ENCODE peak calls at places on chromosomes 16 and 17, in four cellular contexts. W is activated CD8-positive, alpha-beta memory T cell treated with anti-CD3 and anti-CD28 coated beads, Interleukin-2, amount 10 ng/mL, durations not matched to agents 7 days and 5 days; F is activated CD4-positive, alpha-beta memory T cell treated with anti-CD3 and anti-CD28 coated beads, Interleukin-2, amount 10 ng/mL, durations not matched to agents 7 days and 5 days; Z is neural progenitor cell. K is an unnamed sample.

GRCh38 chr17:29291163-29291752 is 2.7 kb downstream of the NUFIP2 start:
- DNase-seq in F (no peak), W (no peak), Z (peak; percentile 75), K (peak; percentile 24)

GRCh38 chr17:43755389-43755875 is 3.2 kb downstream of the SOST start:
- DNase-seq in F (peak; percentile 39), Z (peak; percentile 64), W (peak; percentile 52), K (no peak)

GRCh38 chr17:76179496-76180467 is 38.7 kb upstream of the FOXJ1 start:
- DNase-seq in F (peak; percentile 56), W (peak; percentile 67), Z (no peak), K (peak; percentile 77)

GRCh38 chr16:67847064-67847861 is at the start of gene CENPT:
- DNase-seq in Z (peak; percentile 22), F (no peak), W (peak; percentile 47), K (no peak)

GRCh38 chr17:61411114-61411943 is 11.7 kb downstream of the TBX2 start:
- DNase-seq in F (peak; percentile 28), Z (peak; percentile 87), W (peak; percentile 51), K (no peak)

GRCh38 chr17:50872710-50873424 is 6.7 kb upstream of the TOB1 start:
- DNase-seq in F (peak; percentile 63), Z (no peak), W (peak; percentile 70), K (peak; percentile 68)

GRCh38 chr17:34360571-34360970 is 2.5 kb downstream of the CCL1 start:
- DNase-seq in W (no peak), F (no peak), Z (no peak), K (peak; percentile 87)

GRCh38 chr16:59632266-59632855 is 898.2 kb upstream of the GOT2 start:
- DNase-seq in W (no peak), Z (no peak), F (no peak), K (no peak)

GRCh38 chr17:34981538-34982241 is 1.4 kb downstream of the LIG3 start:
- DNase-seq in F (no peak), W (no peak), Z (peak; percentile 38), K (no peak)

GRCh38 chr17:67528751-67529436 is 151.8 kb downstream of the PITPNC1 start:
- DNase-seq in F (no peak), W (no peak), Z (peak; percentile 84), K (no peak)

GRCh38 chr17:66222772-66223350 is 6.4 kb downstream of the APOH start:
- DNase-seq in F (no peak), Z (no peak), W (no peak), K (no peak)

GRCh38 chr17:65137076-65137935 is at the start of gene RGS9:
- DNase-seq in F (peak; percentile 90), Z (peak; percentile 91), W (peak; percentile 88), K (peak; percentile 89)

GRCh38 chr17:63399316-63399715 is 46.8 kb downstream of the CYB561 start:
- DNase-seq in F (no peak), W (no peak), Z (no peak), K (no peak)

GRCh38 chr17:61251939-61252865 is 147.4 kb upstream of the TBX2 start:
- DNase-seq in W (no peak), F (no peak), Z (no peak), K (no peak)

GRCh38 chr17:79232957-79233356 is 158.3 kb downstream of the ENGASE start:
- DNase-seq in W (no peak), F (no peak), Z (no peak), K (no peak)

GRCh38 chr17:3988297-3989120 is 24.3 kb upstream of the ATP2A3 start:
- DNase-seq in F (no peak), Z (no peak), W (no peak), K (no peak)

GRCh38 chr17:56680676-56681075 is 87.2 kb downstream of the NOG start:
- DNase-seq in F (no peak), W (no peak), Z (no peak), K (no peak)

GRCh38 chr17:81398170-81398854 is 3.1 kb downstream of the BAHCC1 start:
- DNase-seq in Z (peak; percentile 75), W (no peak), F (no peak), K (peak; percentile 11)

GRCh38 chr16:21338537-21339268 is 60.6 kb upstream of the CRYM start:
- DNase-seq in F (no peak), Z (no peak), W (no peak), K (no peak)

GRCh38 chr16:2919511-2920255 is 8.0 kb downstream of the FLYWCH1 start:
- DNase-seq in W (peak; percentile 77), F (peak; percentile 63), Z (peak; percentile 76), K (peak; percentile 72)

K was measured in DND-41.